ENCODE peak calls at places on chromosome 7, in seven cellular contexts. S is neuronal stem cell, D is mesendoderm, F is H9, X is mesenchymal stem cell, K is trophoblast cell, N is H1. U is an unnamed sample.

GRCh38 chr7:133070562-133070961 is 11.3 kb downstream of the CHCHD3 start:
- DNase-seq in X (no peak), K (no peak), N (no peak), S (no peak), F (no peak), D (peak), U (no peak)

GRCh38 chr7:128881458-128882125 is 18.9 kb downstream of the ATP6V1F start:
- DNase-seq in D (no peak), S (no peak), K (no peak), X (no peak), N (no peak), F (no peak), U (no peak)

GRCh38 chr7:70835658-70836057 is 296.3 kb upstream of the GALNT17 start:
- DNase-seq in F (no peak), X (no peak), D (no peak), S (no peak), N (no peak), K (no peak), U (no peak)

GRCh38 chr7:12583181-12583580 is 12.7 kb downstream of the SCIN start:
- DNase-seq in F (no peak), S (no peak), D (no peak), X (no peak), N (no peak), K (peak), U (no peak)

GRCh38 chr7:23893172-23893941 is 183.3 kb downstream of the STK31 start:
- DNase-seq in D (no peak), S (no peak), K (peak), N (no peak), F (no peak), X (peak), U (no peak)

GRCh38 chr7:12090757-12091134 is 120.3 kb upstream of the TMEM106B start:
- DNase-seq in F (no peak), N (no peak), S (no peak), D (no peak), X (no peak), K (peak), U (no peak)

GRCh38 chr7:141356096-141356495 is 195.1 kb upstream of the AGK start:
- DNase-seq in S (no peak), F (no peak), K (no peak), X (peak), D (no peak), N (no peak), U (no peak)

GRCh38 chr7:144050093-144050492 is 1.3 kb downstream of the OR2A5 start:
- DNase-seq in F (no peak), S (no peak), D (no peak), K (no peak), X (no peak), N (no peak), U (no peak)

GRCh38 chr7:95396136-95397032 is at the start of gene PON3:
- DNase-seq in N (peak), K (peak), S (no peak), D (peak), F (peak), X (no peak), U (no peak)

GRCh38 chr7:101725911-101726310 is 91.5 kb upstream of the CUX1 start:
- DNase-seq in K (no peak), N (no peak), S (no peak), D (no peak), F (no peak), X (no peak), U (no peak)

GRCh38 chr7:33070277-33070676 is 7.7 kb upstream of the NT5C3A start:
- DNase-seq in F (no peak), K (no peak), N (no peak), X (no peak), S (no peak), D (peak), U (no peak)

GRCh38 chr7:136353287-136353686 is 376.1 kb upstream of the MTPN start:
- DNase-seq in N (no peak), K (no peak), X (no peak), S (no peak), F (no peak), D (peak), U (no peak)

GRCh38 chr7:152115021-152115718 is 89.7 kb downstream of the GALNT11 start:
- DNase-seq in D (no peak), K (no peak), F (no peak), X (no peak), N (no peak), S (no peak), U (no peak)

GRCh38 chr7:92608380-92609322 is 18.5 kb upstream of the FAM133B start:
- DNase-seq in D (peak), X (no peak), K (peak), F (peak), S (peak), N (peak), U (no peak)

GRCh38 chr7:156219307-156220077 is 407.2 kb upstream of the SHH start:
- DNase-seq in K (no peak), S (no peak), X (no peak), N (no peak), F (no peak), D (no peak), U (no peak)

GRCh38 chr7:107660381-107661080 is at the start of gene SLC26A4:
- DNase-seq in K (peak), X (no peak), N (peak), F (no peak), S (peak), D (peak), U (no peak)

GRCh38 chr7:21524680-21525079 is 18.2 kb upstream of the DNAH11 start:
- DNase-seq in K (no peak), X (no peak), F (no peak), D (no peak), S (no peak), N (no peak), U (no peak)

GRCh38 chr7:150903627-150904026 is 51.3 kb downstream of the AOC1 start:
- DNase-seq in X (no peak), N (no peak), D (no peak), F (no peak), K (no peak), S (no peak), U (peak)

GRCh38 chr7:1922071-1922869 is 252.2 kb downstream of the ELFN1 start:
- DNase-seq in S (no peak), K (peak), D (no peak), N (no peak), X (no peak), F (no peak), U (peak)

GRCh38 chr7:137633133-137633532 is 213.6 kb downstream of the DGKI start:
- DNase-seq in K (no peak), F (no peak), S (no peak), D (no peak), X (no peak), N (no peak), U (no peak)

GRCh38 chr7:140697447-140698143 is 1.1 kb downstream of the NDUFB2 start:
- DNase-seq in S (no peak), N (peak), X (peak), K (no peak), D (no peak), F (no peak), U (peak)

GRCh38 chr7:22666732-22667131 is 60.3 kb upstream of the IL6 start:
- DNase-seq in X (no peak), D (no peak), F (no peak), N (no peak), S (no peak), K (no peak), U (peak)

GRCh38 chr7:77655836-77656455 is 40.3 kb upstream of the RSBN1L start:
- DNase-seq in D (no peak), X (no peak), N (peak), K (no peak), F (no peak), S (no peak), U (peak)

GRCh38 chr7:24836084-24836483 is 78.8 kb upstream of the GSDME start:
- DNase-seq in F (no peak), K (no peak), X (no peak), D (no peak), S (no peak), N (no peak), U (no peak)

GRCh38 chr7:18225067-18225466 is 197.4 kb upstream of the PRPS1L1 start:
- DNase-seq in S (no peak), F (no peak), K (no peak), X (no peak), D (no peak), N (no peak), U (no peak)

GRCh38 chr7:140904081-140904480 is 20.6 kb downstream of the BRAF start:
- DNase-seq in X (no peak), S (no peak), K (no peak), D (no peak), F (no peak), N (no peak), U (peak)

GRCh38 chr7:104252409-104253134 is 44.8 kb upstream of the ORC5 start:
- DNase-seq in S (no peak), X (no peak), N (no peak), K (peak), F (peak), D (peak), U (no peak)

GRCh38 chr7:158450476-158451124 is 137.0 kb downstream of the PTPRN2 start:
- DNase-seq in D (no peak), N (no peak), F (no peak), X (no peak), K (no peak), S (no peak), U (no peak)

GRCh38 chr7:4791738-4792536 is 16.5 kb downstream of the AP5Z1 start:
- DNase-seq in D (peak), N (peak), S (peak), K (peak), F (peak), X (peak), U (peak)

GRCh38 chr7:36658603-36659516 is 65.4 kb downstream of the AOAH start:
- DNase-seq in F (no peak), S (peak), K (peak), N (no peak), D (peak), X (peak), U (peak)

GRCh38 chr7:13846386-13846785 is 143.1 kb downstream of the ETV1 start:
- DNase-seq in D (no peak), K (no peak), N (no peak), X (no peak), F (no peak), S (no peak), U (no peak)

GRCh38 chr7:44486693-44487092 is 3.8 kb downstream of the NUDCD3 start:
- DNase-seq in N (no peak), S (no peak), X (peak), D (peak), K (no peak), F (no peak), U (peak)

GRCh38 chr7:129874722-129875121 is 78.0 kb downstream of the UBE2H start:
- DNase-seq in D (no peak), F (no peak), K (no peak), S (no peak), N (no peak), X (no peak), U (no peak)

GRCh38 chr7:123718773-123719480 is 29.9 kb downstream of the WASL start:
- DNase-seq in N (no peak), S (no peak), X (no peak), D (no peak), K (no peak), F (no peak), U (no peak)

GRCh38 chr7:150388709-150389531 is 9.8 kb downstream of the ZNF775 start:
- DNase-seq in F (peak), X (no peak), S (no peak), D (peak), K (peak), N (no peak), U (peak)

GRCh38 chr7:92340016-92340415 is 94.2 kb downstream of the ANKIB1 start:
- DNase-seq in D (no peak), F (no peak), X (no peak), N (no peak), K (no peak), S (no peak), U (no peak)

DNA sequence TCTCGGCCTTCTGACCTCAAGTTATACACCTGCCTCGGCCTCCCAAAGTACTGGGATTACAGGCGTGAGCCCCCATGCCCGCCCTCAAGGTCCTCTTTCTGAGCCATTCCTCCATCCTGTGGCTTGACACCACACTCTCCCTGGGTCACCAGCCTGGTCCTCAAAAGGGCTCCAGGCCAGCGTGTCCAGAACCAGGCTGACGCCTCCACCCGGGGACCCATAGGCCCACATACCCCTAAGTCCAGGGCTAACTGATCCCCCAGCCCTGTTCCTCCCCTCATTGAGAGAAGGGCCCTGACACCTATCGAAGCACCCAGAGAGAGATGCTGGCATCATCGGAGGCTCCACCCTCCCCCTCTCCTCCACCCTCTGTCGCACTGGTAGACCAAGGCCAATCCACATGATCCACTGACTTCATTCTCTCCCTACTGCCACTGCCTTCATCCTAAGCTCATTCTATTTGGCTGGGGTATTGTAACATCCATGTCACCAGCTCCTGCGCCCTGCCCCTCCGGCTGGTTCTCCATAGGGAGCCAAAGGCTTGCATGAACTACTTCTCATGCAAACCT is 46.7 kb downstream of the TMEM270 start:
- DNase-seq in D (no peak), K (no peak), N (no peak), X (no peak), F (no peak), S (no peak), U (no peak)
- H2BK5ac ChIP-seq in D (no peak), K (no peak), N (no peak), X (no peak), F (no peak), S (no peak), U (no peak)

GRCh38 chr7:29565982-29566746 is 2.5 kb downstream of the PRR15 start:
- DNase-seq in F (peak), X (no peak), K (no peak), D (peak), N (peak), S (no peak), U (no peak)
- H2BK5ac ChIP-seq in F (no peak), X (no peak), K (peak), D (no peak), N (no peak), S (peak), U (no peak)

GRCh38 chr7:111892568-111892967 is 313.6 kb downstream of the DOCK4 start:
- DNase-seq in N (no peak), D (no peak), S (no peak), F (no peak), X (no peak), K (no peak), U (no peak)

GRCh38 chr7:111893190-111893589 is 313.0 kb downstream of the DOCK4 start:
- DNase-seq in D (no peak), K (no peak), N (no peak), S (no peak), F (no peak), X (no peak), U (no peak)

GRCh38 chr7:111886233-111886632 is 320.0 kb downstream of the DOCK4 start:
- DNase-seq in X (no peak), N (no peak), D (no peak), F (no peak), K (no peak), S (no peak), U (no peak)

GRCh38 chr7:111883241-111883640 is 320.9 kb upstream of the IMMP2L start:
- DNase-seq in K (no peak), N (no peak), D (no peak), F (no peak), S (no peak), X (no peak), U (no peak)

GRCh38 chr7:111887734-111888133 is 318.5 kb downstream of the DOCK4 start:
- DNase-seq in K (no peak), N (no peak), F (no peak), X (no peak), D (no peak), S (no peak), U (no peak)
- H2BK5ac ChIP-seq in K (no peak), N (no peak), F (no peak), X (no peak), D (no peak), S (no peak), U (no peak)

GRCh38 chr7:99116151-99116550 is 27.8 kb downstream of the SMURF1 start:
- DNase-seq in S (no peak), D (no peak), K (no peak), X (no peak), N (no peak), F (no peak), U (no peak)
- H2BK5ac ChIP-seq in S (no peak), D (no peak), K (no peak), X (no peak), N (no peak), F (no peak), U (no peak)

DNA sequence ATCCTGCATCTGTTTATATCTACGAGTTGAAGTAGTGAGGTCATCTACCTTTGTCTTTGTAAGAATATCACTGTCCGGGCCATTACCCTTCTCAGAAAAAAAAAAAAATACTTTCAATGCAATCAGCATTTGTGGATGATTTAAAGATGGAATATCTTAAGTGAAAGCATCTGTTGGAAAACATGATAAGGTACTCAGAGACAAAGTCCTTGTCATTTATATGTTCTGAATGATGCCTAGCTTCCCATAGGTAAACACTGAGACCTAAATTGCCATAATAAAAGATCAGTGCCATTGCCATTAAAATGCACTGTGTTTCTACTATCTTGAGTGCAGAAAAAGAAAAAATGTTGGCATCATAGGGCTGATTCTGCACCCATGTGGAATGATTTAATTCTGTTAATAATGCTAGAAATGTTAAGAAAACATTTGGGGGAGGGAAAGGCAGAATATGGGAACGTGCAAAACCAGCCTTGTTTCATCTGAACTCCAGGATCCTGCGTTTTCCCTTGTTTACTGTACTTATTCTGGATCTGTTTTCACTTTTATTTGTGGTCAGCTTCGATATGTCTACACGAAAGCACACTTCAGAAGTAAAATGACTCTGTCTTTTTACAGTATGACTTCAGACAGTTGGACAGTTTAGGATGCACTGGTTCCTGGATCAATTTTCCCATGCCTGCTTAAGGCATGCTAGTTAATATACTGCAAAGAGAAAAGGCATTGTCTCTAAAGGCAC is 669.8 kb downstream of the SUGCT start:
- DNase-seq in K (no peak), X (no peak), F (no peak), D (no peak), S (no peak), N (no peak), U (no peak)
- H2BK5ac ChIP-seq in K (no peak), X (no peak), F (no peak), D (no peak), S (no peak), N (no peak), U (no peak)

GRCh38 chr7:84085147-84085546 is 109.4 kb downstream of the SEMA3A start:
- DNase-seq in S (no peak), N (no peak), X (peak), K (no peak), D (no peak), F (no peak), U (peak)

GRCh38 chr7:84083846-84084245 is 110.7 kb downstream of the SEMA3A start:
- DNase-seq in X (no peak), K (no peak), N (no peak), F (no peak), S (no peak), D (no peak), U (no peak)

GRCh38 chr7:84092207-84092606 is 102.4 kb downstream of the SEMA3A start:
- DNase-seq in S (no peak), K (no peak), N (no peak), X (peak), F (no peak), D (no peak), U (peak)

GRCh38 chr7:84091318-84091717 is 103.3 kb downstream of the SEMA3A start:
- DNase-seq in D (peak), F (no peak), K (peak), S (no peak), N (no peak), X (no peak), U (no peak)

GRCh38 chr7:84088669-84089278 is 105.8 kb downstream of the SEMA3A start:
- DNase-seq in D (no peak), X (peak), N (no peak), K (no peak), F (no peak), S (no peak), U (peak)
- H2BK5ac ChIP-seq in D (no peak), X (no peak), N (no peak), K (no peak), F (no peak), S (no peak), U (peak)

DNA sequence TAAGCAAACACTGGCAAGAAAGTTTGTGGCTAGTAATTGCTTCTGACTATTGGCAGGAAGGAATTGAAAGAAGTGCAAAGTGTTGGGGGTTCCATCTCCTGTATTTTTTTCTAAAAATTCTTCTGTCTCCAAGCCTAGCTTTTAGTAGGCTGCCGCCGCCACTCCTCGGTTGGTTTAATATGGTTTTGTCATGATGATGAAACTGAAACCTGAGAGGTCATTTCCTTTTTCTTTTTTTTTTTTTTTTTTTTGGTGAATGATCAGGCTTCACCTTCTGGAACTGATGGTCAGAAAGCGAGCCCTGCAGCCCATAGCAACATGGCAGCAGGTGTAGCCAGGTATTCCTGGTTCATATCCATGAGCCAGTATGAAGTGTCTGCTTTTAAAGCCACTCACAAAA is 75.3 kb upstream of the AGBL3 start:
- DNase-seq in N (no peak), F (no peak), K (no peak), S (no peak), X (no peak), D (no peak), U (no peak)
- H2BK5ac ChIP-seq in N (no peak), F (no peak), K (no peak), S (no peak), X (no peak), D (no peak), U (peak)

DNA sequence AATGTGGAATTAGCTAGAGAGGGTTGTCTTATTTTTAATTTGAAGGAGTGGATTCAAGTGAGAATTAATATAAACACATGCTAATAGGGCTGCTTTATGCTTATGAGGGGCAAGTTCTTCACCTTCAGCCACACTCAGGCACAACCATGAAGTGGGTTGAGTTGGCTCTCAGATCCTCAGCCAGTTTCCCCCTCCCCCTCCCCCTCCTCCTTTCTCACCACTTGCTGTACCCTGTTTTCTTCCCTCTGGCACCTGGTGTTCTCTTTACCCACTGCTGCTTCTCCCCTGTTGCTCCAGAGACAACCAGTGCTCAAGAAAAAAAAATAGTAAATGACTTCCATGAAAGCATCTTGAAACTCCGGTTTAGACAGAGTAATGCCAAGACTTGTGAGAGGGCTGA is 1083.3 kb downstream of the CNTNAP2 start:
- DNase-seq in F (no peak), N (no peak), K (no peak), D (peak), S (peak), X (no peak), U (no peak)
- H2BK5ac ChIP-seq in F (no peak), N (no peak), K (no peak), D (no peak), S (no peak), X (no peak), U (no peak)